ENCODE peak calls at places on chromosomes 16 and 17, in eight cellular contexts. One of them, this sample, is unnamed.

GRCh38 chr17:71302721-71303549 is 817.9 kb upstream of the SOX9 start:
- DNase-seq in hepatocyte: no peak
- DNase-seq in SK-N-SH: no peak
- DNase-seq in GM23338: no peak
- DNase-seq in PC-3: peak; percentile 54
- DNase-seq in GM23248: peak; percentile 24
- DNase-seq in OCI-LY7: no peak
- DNase-seq in MM.1S: no peak
- DNase-seq in this sample: no peak

GRCh38 chr17:17353625-17354484 is 50.7 kb downstream of the NT5M start:
- DNase-seq in SK-N-SH: no peak
- DNase-seq in hepatocyte: peak; percentile 3
- DNase-seq in GM23248: no peak
- DNase-seq in GM23338: no peak
- DNase-seq in OCI-LY7: no peak
- DNase-seq in PC-3: no peak
- DNase-seq in MM.1S: no peak
- DNase-seq in this sample: no peak

GRCh38 chr16:49959552-49960277 is 65.3 kb upstream of the CNEP1R1 start:
- DNase-seq in OCI-LY7: no peak
- DNase-seq in GM23248: no peak
- DNase-seq in PC-3: no peak
- DNase-seq in GM23338: no peak
- DNase-seq in hepatocyte: no peak
- DNase-seq in MM.1S: no peak
- DNase-seq in SK-N-SH: no peak
- DNase-seq in this sample: no peak

GRCh38 chr17:80565347-80566053 is 20.9 kb downstream of the RPTOR start:
- DNase-seq in hepatocyte: no peak
- DNase-seq in PC-3: no peak
- DNase-seq in GM23338: peak; percentile 47
- DNase-seq in SK-N-SH: no peak
- DNase-seq in OCI-LY7: no peak
- DNase-seq in GM23248: no peak
- DNase-seq in MM.1S: no peak
- DNase-seq in this sample: peak; percentile 57

GRCh38 chr17:38510424-38511125 is 82.3 kb downstream of the ARHGAP23 start:
- DNase-seq in GM23338: peak; percentile 82
- DNase-seq in hepatocyte: peak; percentile 85
- DNase-seq in OCI-LY7: no peak
- DNase-seq in GM23248: no peak
- DNase-seq in SK-N-SH: peak; percentile 91
- DNase-seq in PC-3: no peak
- DNase-seq in MM.1S: no peak
- DNase-seq in this sample: peak; percentile 94

GRCh38 chr16:30757316-30757715 is 4.5 kb downstream of the CFAP119 start:
- DNase-seq in PC-3: no peak
- DNase-seq in GM23248: no peak
- DNase-seq in OCI-LY7: no peak
- DNase-seq in hepatocyte: no peak
- DNase-seq in SK-N-SH: no peak
- DNase-seq in MM.1S: no peak
- DNase-seq in GM23338: no peak
- DNase-seq in this sample: no peak

GRCh38 chr17:44758414-44759095 is at the start of gene ADAM11:
- DNase-seq in GM23248: peak; percentile 41
- DNase-seq in hepatocyte: no peak
- DNase-seq in OCI-LY7: no peak
- DNase-seq in MM.1S: no peak
- DNase-seq in SK-N-SH: peak; percentile 91
- DNase-seq in PC-3: no peak
- DNase-seq in GM23338: peak; percentile 69
- DNase-seq in this sample: peak; percentile 69

GRCh38 chr16:77236063-77236511 is 36.9 kb downstream of the SYCE1L start:
- DNase-seq in MM.1S: peak; percentile 67
- DNase-seq in hepatocyte: peak; percentile 93
- DNase-seq in GM23248: peak; percentile 87
- DNase-seq in GM23338: peak; percentile 93
- DNase-seq in OCI-LY7: peak; percentile 84
- DNase-seq in PC-3: peak; percentile 84
- DNase-seq in SK-N-SH: peak; percentile 82
- DNase-seq in this sample: peak; percentile 94

GRCh38 chr17:44004761-44005526 is 522 bp downstream of the NAGS start:
- DNase-seq in hepatocyte: peak; percentile 51
- DNase-seq in GM23248: peak; percentile 45
- DNase-seq in GM23338: peak; percentile 66
- DNase-seq in SK-N-SH: peak; percentile 58
- DNase-seq in OCI-LY7: no peak
- DNase-seq in PC-3: peak; percentile 57
- DNase-seq in MM.1S: no peak
- DNase-seq in this sample: peak; percentile 58

GRCh38 chr17:62652251-62653001 is 25.0 kb downstream of the MRC2 start:
- DNase-seq in GM23338: peak; percentile 64
- DNase-seq in hepatocyte: peak; percentile 29
- DNase-seq in SK-N-SH: peak; percentile 88
- DNase-seq in MM.1S: peak; percentile 21
- DNase-seq in OCI-LY7: no peak
- DNase-seq in PC-3: peak; percentile 78
- DNase-seq in GM23248: peak; percentile 91
- DNase-seq in this sample: peak; percentile 63

GRCh38 chr16:28932339-28933141 is 769 bp downstream of the CD19 start:
- DNase-seq in GM23248: no peak
- DNase-seq in GM23338: no peak
- DNase-seq in hepatocyte: no peak
- DNase-seq in PC-3: no peak
- DNase-seq in OCI-LY7: peak; percentile 52
- DNase-seq in SK-N-SH: no peak
- DNase-seq in MM.1S: no peak
- DNase-seq in this sample: no peak

GRCh38 chr16:57140866-57141668 is 44.8 kb downstream of the PSME3IP1 start:
- DNase-seq in PC-3: no peak
- DNase-seq in GM23248: no peak
- DNase-seq in hepatocyte: no peak
- DNase-seq in OCI-LY7: no peak
- DNase-seq in SK-N-SH: peak; percentile 30
- DNase-seq in GM23338: no peak
- DNase-seq in MM.1S: no peak
- DNase-seq in this sample: no peak

GRCh38 chr17:58271532-58271931 is 9.2 kb downstream of the MPO start:
- DNase-seq in GM23248: no peak
- DNase-seq in GM23338: no peak
- DNase-seq in SK-N-SH: no peak
- DNase-seq in hepatocyte: no peak
- DNase-seq in MM.1S: no peak
- DNase-seq in PC-3: no peak
- DNase-seq in OCI-LY7: no peak
- DNase-seq in this sample: no peak

GRCh38 chr16:12340151-12340733 is 363.7 kb downstream of the SNX29 start:
- DNase-seq in OCI-LY7: peak; percentile 67
- DNase-seq in GM23248: peak; percentile 85
- DNase-seq in SK-N-SH: no peak
- DNase-seq in PC-3: peak; percentile 60
- DNase-seq in hepatocyte: peak; percentile 69
- DNase-seq in MM.1S: peak; percentile 24
- DNase-seq in GM23338: peak; percentile 85
- DNase-seq in this sample: peak; percentile 64

GRCh38 chr16:27729516-27730304 is 179.8 kb downstream of the KATNIP start:
- DNase-seq in SK-N-SH: no peak
- DNase-seq in GM23338: no peak
- DNase-seq in GM23248: no peak
- DNase-seq in OCI-LY7: no peak
- DNase-seq in hepatocyte: no peak
- DNase-seq in MM.1S: no peak
- DNase-seq in PC-3: no peak
- DNase-seq in this sample: no peak

GRCh38 chr16:11053916-11054460 is 109.6 kb downstream of the CLEC16A start:
- DNase-seq in MM.1S: no peak
- DNase-seq in OCI-LY7: no peak
- DNase-seq in GM23338: no peak
- DNase-seq in SK-N-SH: no peak
- DNase-seq in hepatocyte: no peak
- DNase-seq in PC-3: no peak
- DNase-seq in GM23248: no peak
- DNase-seq in this sample: no peak

GRCh38 chr16:81427245-81427644 is 17.4 kb upstream of the CMIP start:
- DNase-seq in MM.1S: no peak
- DNase-seq in PC-3: no peak
- DNase-seq in OCI-LY7: no peak
- DNase-seq in SK-N-SH: no peak
- DNase-seq in GM23248: no peak
- DNase-seq in GM23338: no peak
- DNase-seq in hepatocyte: no peak
- DNase-seq in this sample: no peak

GRCh38 chr16:81435567-81435966 is 9.0 kb upstream of the CMIP start:
- DNase-seq in GM23248: no peak
- DNase-seq in SK-N-SH: no peak
- DNase-seq in MM.1S: no peak
- DNase-seq in hepatocyte: no peak
- DNase-seq in GM23338: no peak
- DNase-seq in PC-3: no peak
- DNase-seq in OCI-LY7: no peak
- DNase-seq in this sample: no peak

GRCh38 chr16:81429045-81429521 is 15.5 kb upstream of the CMIP start:
- DNase-seq in PC-3: peak; percentile 60
- DNase-seq in SK-N-SH: peak; percentile 56
- DNase-seq in GM23338: peak; percentile 82
- DNase-seq in OCI-LY7: peak; percentile 77
- DNase-seq in hepatocyte: no peak
- DNase-seq in MM.1S: no peak
- DNase-seq in GM23248: peak; percentile 69
- DNase-seq in this sample: peak; percentile 61

GRCh38 chr16:81432899-81433560 is 11.6 kb upstream of the CMIP start:
- DNase-seq in MM.1S: peak; percentile 83
- DNase-seq in OCI-LY7: peak; percentile 97
- DNase-seq in GM23338: peak; percentile 54
- DNase-seq in hepatocyte: no peak
- DNase-seq in SK-N-SH: no peak
- DNase-seq in GM23248: no peak
- DNase-seq in PC-3: no peak
- DNase-seq in this sample: no peak

GRCh38 chr16:81431554-81432353 is 12.9 kb upstream of the CMIP start:
- DNase-seq in SK-N-SH: no peak
- DNase-seq in MM.1S: no peak
- DNase-seq in GM23338: no peak
- DNase-seq in OCI-LY7: no peak
- DNase-seq in GM23248: peak; percentile 94
- DNase-seq in PC-3: peak; percentile 64
- DNase-seq in hepatocyte: no peak
- DNase-seq in this sample: peak; percentile 41
- H3K4me1 ChIP-seq in SK-N-SH: no peaks in the 10 kb centered on the region
- H3K4me1 ChIP-seq in MM.1S: peaks cover 19% of the 10 kb centered on the region
- H3K4me1 ChIP-seq in GM23338: peaks cover 5% of the 10 kb centered on the region
- H3K4me1 ChIP-seq in OCI-LY7: peaks cover 63% of the 10 kb centered on the region
- H3K4me1 ChIP-seq in GM23248: peaks cover 15% of the 10 kb centered on the region
- H3K4me1 ChIP-seq in PC-3: peaks cover 13% of the 10 kb centered on the region
- H3K4me1 ChIP-seq in hepatocyte: no peaks in the 10 kb centered on the region
- H3K4me1 ChIP-seq in this sample: peaks cover 6% of the 10 kb centered on the region

GRCh38 chr17:3485481-3486068 is 9.8 kb downstream of the ASPA start:
- DNase-seq in OCI-LY7: no peak
- DNase-seq in hepatocyte: no peak
- DNase-seq in PC-3: no peak
- DNase-seq in SK-N-SH: no peak
- DNase-seq in MM.1S: no peak
- DNase-seq in GM23248: no peak
- DNase-seq in GM23338: no peak
- DNase-seq in this sample: no peak
- TF ChIP-seq EZH2phosphoT487 in OCI-LY7: no peak
- TF ChIP-seq EZH2phosphoT487 in hepatocyte: no peak
- TF ChIP-seq EZH2phosphoT487 in PC-3: no peak
- TF ChIP-seq EZH2phosphoT487 in SK-N-SH: no peak
- TF ChIP-seq EZH2phosphoT487 in MM.1S: no peak
- TF ChIP-seq EZH2phosphoT487 in GM23248: no peak
- TF ChIP-seq EZH2phosphoT487 in GM23338: no peak
- TF ChIP-seq EZH2phosphoT487 in this sample: no peak

GRCh38 chr16:1475552-1476114 is 805 bp upstream of the CLCN7 start:
- DNase-seq in OCI-LY7: no peak
- DNase-seq in GM23248: no peak
- DNase-seq in MM.1S: no peak
- DNase-seq in GM23338: no peak
- DNase-seq in PC-3: no peak
- DNase-seq in SK-N-SH: no peak
- DNase-seq in hepatocyte: no peak
- DNase-seq in this sample: no peak
- H2AFZ ChIP-seq in OCI-LY7: peak overlapping the region; percentile 88
- H2AFZ ChIP-seq in GM23248: peak overlapping the region; percentile 74
- H2AFZ ChIP-seq in MM.1S: peak overlapping the region; percentile 71
- H2AFZ ChIP-seq in GM23338: peak overlapping the region; percentile 74
- H2AFZ ChIP-seq in PC-3: peak overlapping the region; percentile 87
- H2AFZ ChIP-seq in SK-N-SH: peak overlapping the region; percentile 77
- H2AFZ ChIP-seq in hepatocyte: peak overlapping the region; percentile 99
- H2AFZ ChIP-seq in this sample: peak overlapping the region; percentile 82

DNA sequence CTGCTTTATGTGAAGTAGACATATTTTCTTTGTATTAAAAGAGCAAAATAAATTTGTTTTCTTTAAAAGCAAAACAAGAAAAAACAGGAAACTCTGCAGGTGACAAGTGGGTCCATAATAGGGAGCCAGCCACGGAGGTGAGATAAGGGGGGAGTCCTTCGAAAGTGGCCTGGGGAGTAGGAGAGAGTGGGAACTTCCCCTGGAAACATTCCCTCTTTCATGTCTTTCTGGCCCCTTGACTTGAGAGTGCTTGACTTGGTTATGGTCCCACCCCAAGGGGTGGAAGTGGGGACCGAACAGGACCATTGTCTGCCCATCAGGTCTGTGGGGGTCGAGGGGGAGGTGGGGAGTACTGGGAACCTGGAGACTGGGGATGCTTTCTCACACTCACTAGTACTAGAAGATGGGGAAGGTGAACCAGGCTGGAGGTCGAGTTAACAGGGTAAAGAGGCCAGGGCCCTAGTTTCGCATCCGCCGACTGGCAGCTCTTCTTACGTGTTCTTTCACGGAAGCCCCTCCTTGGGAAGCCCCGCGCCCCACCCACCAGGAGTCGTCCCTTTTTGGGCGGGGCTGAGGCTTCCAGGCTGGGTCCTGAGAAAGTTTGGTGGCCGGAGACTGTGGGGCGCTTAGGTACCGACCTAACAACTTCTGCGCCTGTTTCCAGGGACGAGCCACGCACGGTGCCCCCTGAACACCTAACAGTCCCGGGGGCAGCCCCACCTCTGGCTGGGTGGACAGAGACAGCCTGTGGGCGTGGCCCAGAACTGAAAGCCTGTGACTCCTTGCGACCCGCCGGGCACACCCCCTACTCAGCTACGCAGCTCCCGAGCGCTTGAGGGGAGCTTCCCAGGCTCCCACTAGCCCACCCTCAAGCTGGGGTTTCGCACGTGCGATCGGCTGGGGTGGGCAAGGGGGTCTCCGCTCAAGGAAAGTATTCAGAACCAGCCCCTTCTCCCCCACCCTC is 790 bp downstream of the TRADD start:
- DNase-seq in PC-3: peak; percentile 49
- DNase-seq in hepatocyte: peak; percentile 56
- DNase-seq in MM.1S: peak; percentile 94
- DNase-seq in GM23248: peak; percentile 67
- DNase-seq in OCI-LY7: peak; percentile 71
- DNase-seq in GM23338: peak; percentile 62
- DNase-seq in SK-N-SH: peak; percentile 61
- DNase-seq in this sample: peak; percentile 70
- H3K4me1 ChIP-seq in PC-3: peaks cover 21% of the 10 kb centered on the region
- H3K4me1 ChIP-seq in hepatocyte: peaks cover 30% of the 10 kb centered on the region
- H3K4me1 ChIP-seq in MM.1S: peaks cover 22% of the 10 kb centered on the region
- H3K4me1 ChIP-seq in GM23248: no peaks in the 10 kb centered on the region
- H3K4me1 ChIP-seq in OCI-LY7: peaks cover 21% of the 10 kb centered on the region
- H3K4me1 ChIP-seq in GM23338: peaks cover 27% of the 10 kb centered on the region
- H3K4me1 ChIP-seq in SK-N-SH: peaks cover 27% of the 10 kb centered on the region
- H3K4me1 ChIP-seq in this sample: peaks cover 6% of the 10 kb centered on the region

GRCh38 chr17:79046501-79047280 is 22.7 kb downstream of the C1QTNF1 start:
- DNase-seq in SK-N-SH: peak; percentile 92
- DNase-seq in MM.1S: no peak
- DNase-seq in OCI-LY7: no peak
- DNase-seq in PC-3: no peak
- DNase-seq in hepatocyte: no peak
- DNase-seq in GM23338: no peak
- DNase-seq in GM23248: peak; percentile 41
- DNase-seq in this sample: no peak
- TF ChIP-seq EZH2phosphoT487 in SK-N-SH: no peak
- TF ChIP-seq EZH2phosphoT487 in MM.1S: peak; percentile 11
- TF ChIP-seq EZH2phosphoT487 in OCI-LY7: no peak
- TF ChIP-seq EZH2phosphoT487 in PC-3: no peak
- TF ChIP-seq EZH2phosphoT487 in hepatocyte: no peak
- TF ChIP-seq EZH2phosphoT487 in GM23338: no peak
- TF ChIP-seq EZH2phosphoT487 in GM23248: no peak
- TF ChIP-seq EZH2phosphoT487 in this sample: no peak

This sample was measured in neural progenitor cell.